ENCODE peak calls at places on chromosomes 12 and 14, in four cellular contexts. H is fibroblast of lung, E is Karpas-422, F is HCT116. B is an unnamed sample. For H3K27me3, the result is how much of the 10 kb centered on the place peaks cover.

GRCh38 chr12:65891987-65892481 is 67.8 kb downstream of the HMGA2 start:
- DNase-seq in E (no peak), F (peak), H (peak), B (peak)

GRCh38 chr14:61451491-61451890 is 130.1 kb downstream of the PRKCH start:
- DNase-seq in H (no peak), E (no peak), F (no peak), B (no peak)

GRCh38 chr12:117882603-117883184 is 86.1 kb downstream of the KSR2 start:
- DNase-seq in H (no peak), F (no peak), E (no peak), B (no peak)

GRCh38 chr14:34436118-34436905 is 25.7 kb downstream of the SPTSSA start:
- DNase-seq in E (no peak), F (no peak), H (peak), B (peak)

GRCh38 chr12:19739195-19739776 is 300.0 kb downstream of the AEBP2 start:
- DNase-seq in H (peak), F (peak), E (peak), B (peak)

GRCh38 chr12:50786498-50787231 is 22.8 kb downstream of the ATF1 start:
- DNase-seq in E (no peak), H (peak), F (peak), B (peak)

GRCh38 chr14:54175298-54175942 is 218.8 kb upstream of the BMP4 start:
- DNase-seq in E (peak), F (peak), H (peak), B (peak)

GRCh38 chr12:2622460-2622859 is 172.3 kb upstream of the FKBP4 start:
- DNase-seq in F (no peak), E (no peak), H (no peak), B (no peak)

GRCh38 chr12:124744659-124745467 is 118.8 kb downstream of the SCARB1 start:
- DNase-seq in F (peak), E (peak), H (no peak), B (peak)

GRCh38 chr14:95496690-95497241 is 19.7 kb downstream of the SYNE3 start:
- DNase-seq in F (no peak), H (peak), E (no peak), B (peak)

GRCh38 chr12:13798162-13798561 is 183.2 kb downstream of the GRIN2B start:
- DNase-seq in F (no peak), H (no peak), E (no peak), B (no peak)

GRCh38 chr12:19967486-19967885 is 400.9 kb upstream of the PDE3A start:
- DNase-seq in E (no peak), F (no peak), H (peak), B (peak)

GRCh38 chr12:52312086-52312485 is 9.1 kb downstream of the KRT83 start:
- DNase-seq in F (no peak), E (no peak), H (no peak), B (no peak)

GRCh38 chr12:125678589-125678993 is 613.4 kb downstream of the AACS start:
- DNase-seq in H (no peak), E (no peak), F (no peak), B (no peak)

GRCh38 chr14:21026988-21027315 is 2.1 kb upstream of the NDRG2 start:
- DNase-seq in E (no peak), F (no peak), H (no peak), B (no peak)

GRCh38 chr14:99234366-99234765 is 37.6 kb downstream of the BCL11B start:
- DNase-seq in F (no peak), H (no peak), E (no peak), B (no peak)

GRCh38 chr12:23504641-23505399 is 444.6 kb downstream of the SOX5 start:
- DNase-seq in H (no peak), F (no peak), E (no peak), B (no peak)

GRCh38 chr12:113463746-113464743 is 7.6 kb downstream of the LHX5 start:
- DNase-seq in E (no peak), F (no peak), H (no peak), B (no peak)

GRCh38 chr14:103319422-103319821 is 14.6 kb upstream of the EIF5 start:
- DNase-seq in H (no peak), E (no peak), F (no peak), B (no peak)

GRCh38 chr12:85358715-85359114 is 78.7 kb downstream of the ALX1 start:
- DNase-seq in E (no peak), H (no peak), F (no peak), B (no peak)

GRCh38 chr12:48004039-48004940 is at the start of gene COL2A1:
- DNase-seq in E (no peak), F (no peak), H (no peak), B (peak)

GRCh38 chr12:48002179-48002601 is 2.1 kb downstream of the COL2A1 start:
- DNase-seq in F (no peak), E (no peak), H (peak), B (peak)

GRCh38 chr12:48001426-48002178 is 2.7 kb downstream of the COL2A1 start:
- DNase-seq in H (peak), E (no peak), F (peak), B (peak)

GRCh38 chr12:48003226-48004038 is 844 bp downstream of the COL2A1 start:
- DNase-seq in H (no peak), F (no peak), E (no peak), B (no peak)

DNA sequence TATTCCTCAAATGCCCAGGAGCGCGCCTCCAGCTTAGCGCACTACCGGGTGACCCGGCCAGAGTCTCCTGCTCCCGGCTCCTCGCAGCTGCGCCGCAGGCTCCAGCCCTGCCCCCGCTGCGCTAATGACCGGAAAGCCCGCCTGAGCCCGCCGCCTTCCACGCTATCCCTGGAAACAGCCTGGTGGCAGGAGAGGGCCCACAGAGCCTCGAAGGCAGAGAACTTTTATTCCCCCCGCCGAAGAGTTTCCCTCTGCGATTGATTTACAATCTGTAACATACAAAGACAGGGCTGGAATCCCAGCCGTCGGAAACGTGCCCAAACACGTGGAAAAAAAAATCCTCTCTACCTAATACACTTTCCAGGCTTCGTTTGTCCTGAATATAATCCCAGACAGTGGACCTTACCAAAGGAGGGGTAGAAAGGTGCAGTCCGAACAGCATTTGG is 1.5 kb downstream of the COL2A1 start:
- DNase-seq in F (no peak), E (no peak), H (peak), B (peak)
- H3K27me3 ChIP-seq in F (under half), E (under half), H (half or more), B (half or more)

DNA sequence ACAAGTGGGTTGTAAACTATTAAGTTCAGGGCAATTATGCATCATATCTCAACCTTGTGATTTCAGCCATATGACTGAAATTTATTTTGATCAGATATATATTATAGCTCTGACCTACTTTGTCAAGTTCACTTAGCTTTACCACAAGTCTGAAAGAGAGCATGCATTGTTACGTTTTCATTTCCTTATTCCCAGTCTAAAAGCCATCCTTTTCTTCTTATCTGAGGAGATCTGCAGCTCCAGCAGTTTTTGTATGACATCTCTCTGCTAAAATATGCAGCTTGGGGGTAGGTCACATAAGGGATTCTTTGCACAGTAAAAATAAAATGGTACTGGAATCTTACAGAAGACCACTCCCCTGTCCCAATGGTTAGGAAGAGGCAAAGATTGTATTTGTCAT is 1682.8 kb upstream of the FLRT2 start:
- DNase-seq in H (no peak), E (no peak), F (no peak), B (peak)
- H3K9ac ChIP-seq in H (no peak), E (no peak), F (no peak), B (no peak)

GRCh38 chr12:53941750-53942149 is 3.1 kb downstream of the HOXC13 start:
- DNase-seq in F (no peak), E (no peak), H (no peak), B (no peak)

GRCh38 chr12:53941187-53941586 is 2.6 kb downstream of the HOXC13 start:
- DNase-seq in E (no peak), F (no peak), H (no peak), B (no peak)

GRCh38 chr12:53940448-53941014 is 1.9 kb downstream of the HOXC13 start:
- DNase-seq in F (no peak), E (no peak), H (no peak), B (no peak)

GRCh38 chr12:53944209-53944608 is 5.6 kb downstream of the HOXC13 start:
- DNase-seq in E (no peak), F (no peak), H (no peak), B (no peak)

DNA sequence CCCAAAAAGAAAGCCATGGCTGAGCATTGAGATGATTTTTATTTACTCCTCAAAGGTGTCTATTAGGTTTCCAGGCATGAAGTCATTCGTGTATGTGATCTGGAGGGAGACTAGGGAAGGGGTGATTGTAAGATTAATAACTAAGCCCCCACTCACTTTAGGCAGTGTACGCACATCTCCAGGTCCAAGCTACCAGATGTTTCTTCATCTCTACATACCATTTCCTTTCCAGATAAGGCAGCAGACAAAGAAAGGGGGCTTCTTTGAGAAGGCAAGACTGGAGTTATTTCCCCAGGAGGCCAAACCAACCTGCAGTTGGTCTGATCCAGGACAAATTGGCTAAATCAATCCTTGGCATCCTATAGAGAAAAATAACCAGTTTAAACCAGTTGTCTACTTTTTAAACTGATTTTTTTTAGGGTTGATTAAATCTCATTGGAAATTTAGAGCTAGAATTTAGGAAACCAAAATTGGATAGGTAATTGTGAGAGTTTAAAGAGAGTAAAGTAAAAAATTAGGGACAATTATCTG is 3.9 kb downstream of the HOXC13 start:
- DNase-seq in F (no peak), E (no peak), H (no peak), B (no peak)
- H3K27me3 ChIP-seq in F (under half), E (under half), H (half or more), B (half or more)

DNA sequence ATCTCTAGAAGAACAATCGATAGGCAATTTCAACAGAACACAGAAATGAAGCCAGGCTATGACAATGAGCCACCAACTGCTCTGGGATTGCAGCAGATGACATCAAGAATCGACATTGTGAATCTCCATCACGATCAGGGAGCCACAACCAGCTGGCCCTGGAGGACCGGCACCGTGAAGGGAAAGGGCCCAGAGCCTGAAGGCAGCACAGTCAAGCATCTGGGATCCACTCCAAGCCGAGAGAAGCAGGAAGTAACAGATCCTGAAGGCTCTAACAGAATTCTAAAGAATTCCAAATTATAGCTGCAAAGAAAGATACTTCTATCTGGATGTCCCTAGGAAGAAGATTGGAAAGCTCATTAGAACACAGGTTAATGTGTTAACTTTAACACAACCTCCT is 61.0 kb downstream of the LRRC74A start:
- DNase-seq in H (no peak), E (no peak), F (no peak), B (peak)
- H3K9ac ChIP-seq in H (no peak), E (no peak), F (no peak), B (no peak)

GRCh38 chr12:121525411-121525810 is 55.4 kb downstream of the KDM2B start:
- DNase-seq in H (no peak), E (no peak), F (no peak), B (no peak)

GRCh38 chr12:121532503-121533390 is 48.1 kb downstream of the KDM2B start:
- DNase-seq in E (no peak), F (no peak), H (peak), B (peak)

GRCh38 chr12:121530600-121531355 is 50.0 kb downstream of the KDM2B start:
- DNase-seq in E (peak), H (peak), F (no peak), B (peak)

GRCh38 chr12:121531356-121531750 is 49.5 kb downstream of the KDM2B start:
- DNase-seq in H (no peak), E (no peak), F (no peak), B (no peak)

DNA sequence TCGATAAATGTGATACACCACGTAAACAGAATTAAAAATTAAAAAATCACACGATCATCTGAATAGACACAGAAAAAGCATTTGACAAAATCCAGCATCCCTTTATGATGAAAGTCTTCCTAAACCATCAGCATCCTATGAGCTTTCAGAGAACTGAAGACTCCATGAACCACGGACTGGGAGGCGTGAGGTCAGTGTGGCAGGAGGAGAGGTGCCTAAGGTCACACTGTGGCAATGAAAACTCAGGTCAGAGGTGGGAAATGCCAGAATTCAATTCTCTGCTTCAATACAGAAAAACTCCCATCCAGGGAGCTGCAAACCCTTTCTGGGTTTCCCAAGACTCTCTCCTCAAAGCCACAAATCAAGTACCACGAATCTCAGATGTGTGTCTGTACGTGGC is 51.6 kb downstream of the KDM2B start:
- DNase-seq in E (no peak), H (no peak), F (no peak), B (no peak)
- H3K27me3 ChIP-seq in E (under half), H (under half), F (under half), B (under half)